ENCODE peak calls at places on chromosomes 4 and X, in nine cellular contexts. One of them, this sample, is unnamed.

GRCh38 chr4:17934286-17934685 is 87.3 kb downstream of the LCORL start:
- DNase-seq in fibroblast of lung: no peak
- DNase-seq in NB4: no peak
- DNase-seq in tibial artery: no peak
- DNase-seq in AG10803: no peak
- DNase-seq in kidney: no peak
- DNase-seq in astrocyte: no peak
- DNase-seq in lung: no peak
- DNase-seq in cardiac fibroblast: peak
- DNase-seq in this sample: no peak

GRCh38 chr4:2484993-2485392 is 16.1 kb downstream of the RNF4 start:
- DNase-seq in fibroblast of lung: peak
- DNase-seq in NB4: peak
- DNase-seq in tibial artery: peak
- DNase-seq in AG10803: peak
- DNase-seq in kidney: peak
- DNase-seq in astrocyte: no peak
- DNase-seq in lung: peak
- DNase-seq in cardiac fibroblast: peak
- DNase-seq in this sample: no peak

GRCh38 chrX:119398587-119398973 is 556 bp upstream of the SLC25A43 start:
- DNase-seq in fibroblast of lung: peak
- DNase-seq in NB4: no peak
- DNase-seq in tibial artery: no peak
- DNase-seq in AG10803: peak
- DNase-seq in kidney: no peak
- DNase-seq in astrocyte: no peak
- DNase-seq in lung: no peak
- DNase-seq in cardiac fibroblast: peak
- DNase-seq in this sample: no peak

GRCh38 chr4:114037981-114038380 is 58.5 kb upstream of the ARSJ start:
- DNase-seq in fibroblast of lung: no peak
- DNase-seq in NB4: no peak
- DNase-seq in tibial artery: no peak
- DNase-seq in AG10803: no peak
- DNase-seq in kidney: no peak
- DNase-seq in astrocyte: no peak
- DNase-seq in lung: no peak
- DNase-seq in cardiac fibroblast: no peak
- DNase-seq in this sample: no peak

GRCh38 chrX:39619182-39620009 is 478.4 kb downstream of the BCOR start:
- DNase-seq in fibroblast of lung: no peak
- DNase-seq in NB4: no peak
- DNase-seq in tibial artery: no peak
- DNase-seq in AG10803: no peak
- DNase-seq in kidney: no peak
- DNase-seq in astrocyte: no peak
- DNase-seq in lung: peak
- DNase-seq in cardiac fibroblast: peak
- DNase-seq in this sample: peak

GRCh38 chrX:153411255-153411987 is at the start of gene ZFP92:
- DNase-seq in fibroblast of lung: no peak
- DNase-seq in NB4: peak
- DNase-seq in tibial artery: no peak
- DNase-seq in AG10803: peak
- DNase-seq in kidney: no peak
- DNase-seq in astrocyte: no peak
- DNase-seq in lung: no peak
- DNase-seq in cardiac fibroblast: peak
- DNase-seq in this sample: no peak

GRCh38 chr4:170106899-170107298 is 17.1 kb upstream of the AADAT start:
- DNase-seq in fibroblast of lung: no peak
- DNase-seq in NB4: no peak
- DNase-seq in tibial artery: no peak
- DNase-seq in AG10803: no peak
- DNase-seq in kidney: no peak
- DNase-seq in astrocyte: no peak
- DNase-seq in lung: peak
- DNase-seq in cardiac fibroblast: no peak
- DNase-seq in this sample: no peak

GRCh38 chr4:64721106-64721505 is 311.9 kb upstream of the TECRL start:
- DNase-seq in fibroblast of lung: no peak
- DNase-seq in NB4: no peak
- DNase-seq in tibial artery: no peak
- DNase-seq in AG10803: no peak
- DNase-seq in kidney: no peak
- DNase-seq in astrocyte: no peak
- DNase-seq in lung: no peak
- DNase-seq in cardiac fibroblast: no peak
- DNase-seq in this sample: no peak

GRCh38 chr4:16667464-16667863 is 231.0 kb downstream of the LDB2 start:
- DNase-seq in fibroblast of lung: peak
- DNase-seq in NB4: no peak
- DNase-seq in tibial artery: no peak
- DNase-seq in AG10803: peak
- DNase-seq in kidney: no peak
- DNase-seq in astrocyte: peak
- DNase-seq in lung: no peak
- DNase-seq in cardiac fibroblast: peak
- DNase-seq in this sample: peak

GRCh38 chrX:69015156-69015555 is 150.1 kb downstream of the PJA1 start:
- DNase-seq in fibroblast of lung: no peak
- DNase-seq in NB4: no peak
- DNase-seq in tibial artery: no peak
- DNase-seq in AG10803: no peak
- DNase-seq in kidney: no peak
- DNase-seq in astrocyte: no peak
- DNase-seq in lung: peak
- DNase-seq in cardiac fibroblast: no peak
- DNase-seq in this sample: no peak

GRCh38 chr4:3229328-3229727 is 19.6 kb upstream of the MSANTD1 start:
- DNase-seq in fibroblast of lung: no peak
- DNase-seq in NB4: no peak
- DNase-seq in tibial artery: no peak
- DNase-seq in AG10803: no peak
- DNase-seq in kidney: peak
- DNase-seq in astrocyte: no peak
- DNase-seq in lung: no peak
- DNase-seq in cardiac fibroblast: no peak
- DNase-seq in this sample: no peak

GRCh38 chr4:139692300-139693012 is 26.8 kb downstream of the MGST2 start:
- DNase-seq in fibroblast of lung: no peak
- DNase-seq in NB4: peak
- DNase-seq in tibial artery: no peak
- DNase-seq in AG10803: no peak
- DNase-seq in kidney: no peak
- DNase-seq in astrocyte: no peak
- DNase-seq in lung: no peak
- DNase-seq in cardiac fibroblast: peak
- DNase-seq in this sample: no peak

GRCh38 chrX:71909956-71910355 is 689 bp upstream of the NHSL2 start:
- DNase-seq in fibroblast of lung: peak
- DNase-seq in NB4: no peak
- DNase-seq in tibial artery: no peak
- DNase-seq in AG10803: peak
- DNase-seq in kidney: peak
- DNase-seq in astrocyte: no peak
- DNase-seq in lung: no peak
- DNase-seq in cardiac fibroblast: no peak
- DNase-seq in this sample: no peak
- TF ChIP-seq CTCF in fibroblast of lung: peak
- TF ChIP-seq CTCF in NB4: no peak
- TF ChIP-seq CTCF in tibial artery: no peak
- TF ChIP-seq CTCF in AG10803: peak
- TF ChIP-seq CTCF in kidney: no peak
- TF ChIP-seq CTCF in astrocyte: peak
- TF ChIP-seq CTCF in lung: no peak
- TF ChIP-seq CTCF in cardiac fibroblast: peak
- TF ChIP-seq CTCF in this sample: no peak

DNA sequence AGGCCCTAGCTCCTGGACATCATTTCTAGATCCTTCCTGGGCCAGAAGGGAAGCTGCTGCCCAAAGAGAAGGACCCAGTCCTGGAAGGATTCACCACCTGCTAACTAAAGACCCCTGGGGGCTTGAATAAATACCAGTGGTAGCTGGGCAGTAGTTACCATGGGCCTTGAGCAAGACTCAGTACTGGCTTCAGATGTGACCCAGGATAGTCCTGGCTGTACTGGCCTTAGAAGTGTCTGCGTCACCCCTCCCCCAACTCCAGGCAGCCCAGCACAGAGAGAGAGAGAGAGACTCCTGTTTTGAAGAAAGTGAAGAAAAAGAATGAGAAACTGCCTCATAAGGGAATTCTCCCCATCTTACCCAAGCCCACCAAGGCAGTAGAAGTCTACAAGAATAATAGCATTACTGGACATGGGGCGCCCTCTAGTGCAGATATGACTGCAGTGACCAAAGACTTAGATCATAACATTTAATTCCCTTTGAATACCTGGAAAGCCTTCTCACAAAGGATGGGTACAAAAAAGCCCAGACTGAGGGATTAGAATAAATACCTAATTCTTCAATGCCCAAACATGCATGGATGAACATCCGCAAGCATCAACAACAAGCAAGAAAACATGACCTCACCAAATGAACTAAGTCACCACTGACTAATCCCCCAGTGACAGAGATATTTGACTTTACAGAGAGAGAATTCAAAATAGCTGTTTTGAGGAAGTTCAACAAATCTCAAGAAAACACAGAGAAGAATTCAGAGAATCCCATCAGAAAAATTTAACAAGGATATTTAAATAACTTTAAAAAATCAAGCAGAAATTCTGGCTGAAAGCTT is 171.8 kb downstream of the HNRNPD start:
- DNase-seq in fibroblast of lung: peak
- DNase-seq in NB4: peak
- DNase-seq in tibial artery: no peak
- DNase-seq in AG10803: peak
- DNase-seq in kidney: no peak
- DNase-seq in astrocyte: peak
- DNase-seq in lung: no peak
- DNase-seq in cardiac fibroblast: peak
- DNase-seq in this sample: peak
- TF ChIP-seq CTCF in fibroblast of lung: peak
- TF ChIP-seq CTCF in NB4: peak
- TF ChIP-seq CTCF in tibial artery: peak
- TF ChIP-seq CTCF in AG10803: peak
- TF ChIP-seq CTCF in kidney: peak
- TF ChIP-seq CTCF in astrocyte: peak
- TF ChIP-seq CTCF in lung: peak
- TF ChIP-seq CTCF in cardiac fibroblast: peak
- TF ChIP-seq CTCF in this sample: peak

DNA sequence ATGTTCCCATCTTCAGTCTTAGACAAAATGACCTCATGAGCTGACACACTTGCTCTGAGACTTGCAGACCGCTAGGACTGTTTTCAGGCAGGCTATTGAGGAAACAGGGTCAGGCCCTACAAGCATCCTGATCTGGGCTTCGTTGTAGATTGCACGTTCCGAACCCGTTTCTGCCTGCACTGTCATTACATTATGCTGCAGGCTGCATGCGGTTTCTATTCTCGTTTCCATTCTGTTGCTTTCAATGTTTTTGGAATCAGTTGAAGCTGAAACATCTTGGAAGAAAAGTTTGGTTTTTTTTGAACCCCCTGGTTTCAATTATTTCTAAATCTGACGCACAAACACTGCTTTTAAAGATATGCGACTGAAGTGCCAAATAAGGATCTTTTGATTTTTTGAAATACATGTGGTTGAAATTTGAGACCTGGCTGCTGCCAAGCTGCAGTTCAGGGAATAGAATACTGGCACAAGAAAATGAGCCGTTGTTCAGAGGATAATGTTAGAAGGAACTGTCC is 716.1 kb upstream of the INTU start:
- DNase-seq in fibroblast of lung: peak
- DNase-seq in NB4: no peak
- DNase-seq in tibial artery: no peak
- DNase-seq in AG10803: peak
- DNase-seq in kidney: no peak
- DNase-seq in astrocyte: peak
- DNase-seq in lung: no peak
- DNase-seq in cardiac fibroblast: peak
- DNase-seq in this sample: peak
- TF ChIP-seq CTCF in fibroblast of lung: peak
- TF ChIP-seq CTCF in NB4: no peak
- TF ChIP-seq CTCF in tibial artery: no peak
- TF ChIP-seq CTCF in AG10803: peak
- TF ChIP-seq CTCF in kidney: no peak
- TF ChIP-seq CTCF in astrocyte: no peak
- TF ChIP-seq CTCF in lung: no peak
- TF ChIP-seq CTCF in cardiac fibroblast: no peak
- TF ChIP-seq CTCF in this sample: no peak

GRCh38 chr4:54541426-54542118 is 116.2 kb upstream of the KIT start:
- DNase-seq in fibroblast of lung: no peak
- DNase-seq in NB4: no peak
- DNase-seq in tibial artery: no peak
- DNase-seq in AG10803: peak
- DNase-seq in kidney: no peak
- DNase-seq in astrocyte: peak
- DNase-seq in lung: no peak
- DNase-seq in cardiac fibroblast: peak
- DNase-seq in this sample: no peak

GRCh38 chr4:54542119-54542438 is 115.7 kb upstream of the KIT start:
- DNase-seq in fibroblast of lung: peak
- DNase-seq in NB4: no peak
- DNase-seq in tibial artery: no peak
- DNase-seq in AG10803: no peak
- DNase-seq in kidney: no peak
- DNase-seq in astrocyte: no peak
- DNase-seq in lung: no peak
- DNase-seq in cardiac fibroblast: no peak
- DNase-seq in this sample: no peak

GRCh38 chr4:54540931-54541330 is 116.8 kb upstream of the KIT start:
- DNase-seq in fibroblast of lung: no peak
- DNase-seq in NB4: no peak
- DNase-seq in tibial artery: no peak
- DNase-seq in AG10803: no peak
- DNase-seq in kidney: no peak
- DNase-seq in astrocyte: no peak
- DNase-seq in lung: no peak
- DNase-seq in cardiac fibroblast: no peak
- DNase-seq in this sample: no peak

GRCh38 chr4:54542540-54543041 is 115.2 kb upstream of the KIT start:
- DNase-seq in fibroblast of lung: no peak
- DNase-seq in NB4: no peak
- DNase-seq in tibial artery: no peak
- DNase-seq in AG10803: no peak
- DNase-seq in kidney: no peak
- DNase-seq in astrocyte: no peak
- DNase-seq in lung: no peak
- DNase-seq in cardiac fibroblast: peak
- DNase-seq in this sample: no peak

DNA sequence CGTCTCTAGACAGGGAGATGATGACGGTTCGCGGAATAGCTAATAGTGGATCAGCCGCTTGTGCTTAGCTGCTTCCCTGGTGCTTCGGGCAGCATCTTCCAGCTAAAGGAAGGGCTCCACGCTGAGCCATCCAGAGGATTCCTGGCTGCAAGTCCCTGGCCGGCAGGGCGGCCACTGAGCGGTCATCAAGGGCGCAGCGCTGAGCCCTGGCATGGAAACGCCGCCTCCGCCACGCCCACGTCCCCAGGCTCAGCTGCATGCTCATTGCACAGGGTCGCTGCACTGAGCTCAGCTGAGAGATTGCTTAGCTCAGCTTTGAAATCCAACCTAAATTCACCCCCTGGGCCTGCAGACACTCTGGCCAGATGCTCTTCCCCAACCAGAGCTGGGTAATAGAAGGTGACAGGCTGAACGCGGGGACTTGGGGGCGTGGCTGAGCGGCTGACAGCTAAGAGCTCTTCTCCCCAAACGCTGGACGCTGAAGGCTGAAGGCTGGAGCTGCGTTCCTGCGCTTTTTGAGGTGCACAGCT is 118.2 kb upstream of the KIT start:
- DNase-seq in fibroblast of lung: peak
- DNase-seq in NB4: no peak
- DNase-seq in tibial artery: peak
- DNase-seq in AG10803: peak
- DNase-seq in kidney: peak
- DNase-seq in astrocyte: peak
- DNase-seq in lung: peak
- DNase-seq in cardiac fibroblast: peak
- DNase-seq in this sample: peak
- TF ChIP-seq CTCF in fibroblast of lung: no peak
- TF ChIP-seq CTCF in NB4: no peak
- TF ChIP-seq CTCF in tibial artery: no peak
- TF ChIP-seq CTCF in AG10803: no peak
- TF ChIP-seq CTCF in kidney: no peak
- TF ChIP-seq CTCF in astrocyte: no peak
- TF ChIP-seq CTCF in lung: no peak
- TF ChIP-seq CTCF in cardiac fibroblast: no peak
- TF ChIP-seq CTCF in this sample: no peak